ENCODE peak calls at places on chromosomes 13 and 19, in ten cellular contexts. One of them, this sample, is unnamed.

GRCh38 chr13:31538067-31539042 is 201.0 kb upstream of the RXFP2 start:
- DNase-seq in AG09319: no peak
- DNase-seq in stimulated activated CD8-positive, alpha-beta memory T cell treated with anti-CD3 and anti-CD28 coated beads, Interleukin-2, amount 100 ng/mL, for 48 hours: no peak
- DNase-seq in skeletal muscle cell: no peak
- DNase-seq in AG08396: peak; percentile 40
- DNase-seq in mucosa of descending colon: peak; percentile 18
- DNase-seq in stimulated activated CD4-positive, alpha-beta T cell treated with anti-CD3 and anti-CD28 coated beads, Interleukin-1b, Interleukin-23, amount 100 ng/mL, for 24 hours: no peak
- DNase-seq in naive B cell: no peak
- DNase-seq in body of pancreas: peak; percentile 8
- DNase-seq in activated CD8-positive, alpha-beta memory T cell treated with anti-CD3 and anti-CD28 coated beads for 1 hour: no peak
- DNase-seq in this sample: no peak

GRCh38 chr13:113646376-113646775 is 11.6 kb downstream of the ATP4B start:
- DNase-seq in AG09319: no peak
- DNase-seq in stimulated activated CD8-positive, alpha-beta memory T cell treated with anti-CD3 and anti-CD28 coated beads, Interleukin-2, amount 100 ng/mL, for 48 hours: no peak
- DNase-seq in skeletal muscle cell: no peak
- DNase-seq in AG08396: no peak
- DNase-seq in mucosa of descending colon: peak; percentile 41
- DNase-seq in stimulated activated CD4-positive, alpha-beta T cell treated with anti-CD3 and anti-CD28 coated beads, Interleukin-1b, Interleukin-23, amount 100 ng/mL, for 24 hours: no peak
- DNase-seq in naive B cell: no peak
- DNase-seq in body of pancreas: peak; percentile 7
- DNase-seq in activated CD8-positive, alpha-beta memory T cell treated with anti-CD3 and anti-CD28 coated beads for 1 hour: no peak
- DNase-seq in this sample: peak; percentile 37

GRCh38 chr13:99215466-99215865 is 14.8 kb downstream of the UBAC2 start:
- DNase-seq in AG09319: no peak
- DNase-seq in stimulated activated CD8-positive, alpha-beta memory T cell treated with anti-CD3 and anti-CD28 coated beads, Interleukin-2, amount 100 ng/mL, for 48 hours: no peak
- DNase-seq in skeletal muscle cell: no peak
- DNase-seq in AG08396: no peak
- DNase-seq in mucosa of descending colon: peak; percentile 39
- DNase-seq in stimulated activated CD4-positive, alpha-beta T cell treated with anti-CD3 and anti-CD28 coated beads, Interleukin-1b, Interleukin-23, amount 100 ng/mL, for 24 hours: peak; percentile 28
- DNase-seq in naive B cell: no peak
- DNase-seq in body of pancreas: no peak
- DNase-seq in activated CD8-positive, alpha-beta memory T cell treated with anti-CD3 and anti-CD28 coated beads for 1 hour: peak; percentile 36
- DNase-seq in this sample: no peak

GRCh38 chr13:30863231-30863630 is 42.8 kb upstream of the MEDAG start:
- DNase-seq in AG09319: no peak
- DNase-seq in stimulated activated CD8-positive, alpha-beta memory T cell treated with anti-CD3 and anti-CD28 coated beads, Interleukin-2, amount 100 ng/mL, for 48 hours: no peak
- DNase-seq in skeletal muscle cell: no peak
- DNase-seq in AG08396: no peak
- DNase-seq in mucosa of descending colon: no peak
- DNase-seq in stimulated activated CD4-positive, alpha-beta T cell treated with anti-CD3 and anti-CD28 coated beads, Interleukin-1b, Interleukin-23, amount 100 ng/mL, for 24 hours: no peak
- DNase-seq in naive B cell: no peak
- DNase-seq in body of pancreas: no peak
- DNase-seq in activated CD8-positive, alpha-beta memory T cell treated with anti-CD3 and anti-CD28 coated beads for 1 hour: no peak
- DNase-seq in this sample: peak; percentile 61

GRCh38 chr13:58955546-58956385 is 1208.0 kb downstream of the DIAPH3 start:
- DNase-seq in AG09319: no peak
- DNase-seq in stimulated activated CD8-positive, alpha-beta memory T cell treated with anti-CD3 and anti-CD28 coated beads, Interleukin-2, amount 100 ng/mL, for 48 hours: no peak
- DNase-seq in skeletal muscle cell: no peak
- DNase-seq in AG08396: no peak
- DNase-seq in mucosa of descending colon: no peak
- DNase-seq in stimulated activated CD4-positive, alpha-beta T cell treated with anti-CD3 and anti-CD28 coated beads, Interleukin-1b, Interleukin-23, amount 100 ng/mL, for 24 hours: no peak
- DNase-seq in naive B cell: no peak
- DNase-seq in body of pancreas: no peak
- DNase-seq in activated CD8-positive, alpha-beta memory T cell treated with anti-CD3 and anti-CD28 coated beads for 1 hour: no peak
- DNase-seq in this sample: no peak

GRCh38 chr13:99553033-99553432 is 51.8 kb downstream of the TM9SF2 start:
- DNase-seq in AG09319: no peak
- DNase-seq in stimulated activated CD8-positive, alpha-beta memory T cell treated with anti-CD3 and anti-CD28 coated beads, Interleukin-2, amount 100 ng/mL, for 48 hours: no peak
- DNase-seq in skeletal muscle cell: no peak
- DNase-seq in AG08396: no peak
- DNase-seq in mucosa of descending colon: no peak
- DNase-seq in stimulated activated CD4-positive, alpha-beta T cell treated with anti-CD3 and anti-CD28 coated beads, Interleukin-1b, Interleukin-23, amount 100 ng/mL, for 24 hours: no peak
- DNase-seq in naive B cell: no peak
- DNase-seq in body of pancreas: peak; percentile 27
- DNase-seq in activated CD8-positive, alpha-beta memory T cell treated with anti-CD3 and anti-CD28 coated beads for 1 hour: no peak
- DNase-seq in this sample: no peak

GRCh38 chr19:40282920-40283319 is 2.2 kb downstream of the AKT2 start:
- DNase-seq in AG09319: no peak
- DNase-seq in stimulated activated CD8-positive, alpha-beta memory T cell treated with anti-CD3 and anti-CD28 coated beads, Interleukin-2, amount 100 ng/mL, for 48 hours: no peak
- DNase-seq in skeletal muscle cell: no peak
- DNase-seq in AG08396: peak; percentile 41
- DNase-seq in mucosa of descending colon: no peak
- DNase-seq in stimulated activated CD4-positive, alpha-beta T cell treated with anti-CD3 and anti-CD28 coated beads, Interleukin-1b, Interleukin-23, amount 100 ng/mL, for 24 hours: no peak
- DNase-seq in naive B cell: no peak
- DNase-seq in body of pancreas: no peak
- DNase-seq in activated CD8-positive, alpha-beta memory T cell treated with anti-CD3 and anti-CD28 coated beads for 1 hour: no peak
- DNase-seq in this sample: no peak

GRCh38 chr13:73096173-73097117 is 37.6 kb downstream of the KLF5 start:
- DNase-seq in AG09319: no peak
- DNase-seq in stimulated activated CD8-positive, alpha-beta memory T cell treated with anti-CD3 and anti-CD28 coated beads, Interleukin-2, amount 100 ng/mL, for 48 hours: no peak
- DNase-seq in skeletal muscle cell: no peak
- DNase-seq in AG08396: peak; percentile 21
- DNase-seq in mucosa of descending colon: no peak
- DNase-seq in stimulated activated CD4-positive, alpha-beta T cell treated with anti-CD3 and anti-CD28 coated beads, Interleukin-1b, Interleukin-23, amount 100 ng/mL, for 24 hours: no peak
- DNase-seq in naive B cell: no peak
- DNase-seq in body of pancreas: no peak
- DNase-seq in activated CD8-positive, alpha-beta memory T cell treated with anti-CD3 and anti-CD28 coated beads for 1 hour: no peak
- DNase-seq in this sample: no peak

GRCh38 chr19:4443188-4443587 is 14.4 kb downstream of the UBXN6 start:
- DNase-seq in AG09319: no peak
- DNase-seq in stimulated activated CD8-positive, alpha-beta memory T cell treated with anti-CD3 and anti-CD28 coated beads, Interleukin-2, amount 100 ng/mL, for 48 hours: no peak
- DNase-seq in skeletal muscle cell: no peak
- DNase-seq in AG08396: no peak
- DNase-seq in mucosa of descending colon: no peak
- DNase-seq in stimulated activated CD4-positive, alpha-beta T cell treated with anti-CD3 and anti-CD28 coated beads, Interleukin-1b, Interleukin-23, amount 100 ng/mL, for 24 hours: no peak
- DNase-seq in naive B cell: no peak
- DNase-seq in body of pancreas: no peak
- DNase-seq in activated CD8-positive, alpha-beta memory T cell treated with anti-CD3 and anti-CD28 coated beads for 1 hour: no peak
- DNase-seq in this sample: no peak

GRCh38 chr13:45209229-45209628 is 8.4 kb upstream of the KCTD4 start:
- DNase-seq in AG09319: no peak
- DNase-seq in stimulated activated CD8-positive, alpha-beta memory T cell treated with anti-CD3 and anti-CD28 coated beads, Interleukin-2, amount 100 ng/mL, for 48 hours: no peak
- DNase-seq in skeletal muscle cell: no peak
- DNase-seq in AG08396: no peak
- DNase-seq in mucosa of descending colon: no peak
- DNase-seq in stimulated activated CD4-positive, alpha-beta T cell treated with anti-CD3 and anti-CD28 coated beads, Interleukin-1b, Interleukin-23, amount 100 ng/mL, for 24 hours: no peak
- DNase-seq in naive B cell: no peak
- DNase-seq in body of pancreas: no peak
- DNase-seq in activated CD8-positive, alpha-beta memory T cell treated with anti-CD3 and anti-CD28 coated beads for 1 hour: no peak
- DNase-seq in this sample: no peak

GRCh38 chr13:74278901-74279300 is 144.7 kb upstream of the KLF12 start:
- DNase-seq in AG09319: no peak
- DNase-seq in stimulated activated CD8-positive, alpha-beta memory T cell treated with anti-CD3 and anti-CD28 coated beads, Interleukin-2, amount 100 ng/mL, for 48 hours: no peak
- DNase-seq in skeletal muscle cell: no peak
- DNase-seq in AG08396: no peak
- DNase-seq in mucosa of descending colon: no peak
- DNase-seq in stimulated activated CD4-positive, alpha-beta T cell treated with anti-CD3 and anti-CD28 coated beads, Interleukin-1b, Interleukin-23, amount 100 ng/mL, for 24 hours: no peak
- DNase-seq in naive B cell: no peak
- DNase-seq in body of pancreas: no peak
- DNase-seq in activated CD8-positive, alpha-beta memory T cell treated with anti-CD3 and anti-CD28 coated beads for 1 hour: no peak
- DNase-seq in this sample: no peak

GRCh38 chr13:27053902-27054595 is 117.6 kb downstream of the USP12 start:
- DNase-seq in AG09319: peak; percentile 49
- DNase-seq in stimulated activated CD8-positive, alpha-beta memory T cell treated with anti-CD3 and anti-CD28 coated beads, Interleukin-2, amount 100 ng/mL, for 48 hours: no peak
- DNase-seq in skeletal muscle cell: peak; percentile 46
- DNase-seq in AG08396: peak; percentile 82
- DNase-seq in mucosa of descending colon: no peak
- DNase-seq in stimulated activated CD4-positive, alpha-beta T cell treated with anti-CD3 and anti-CD28 coated beads, Interleukin-1b, Interleukin-23, amount 100 ng/mL, for 24 hours: no peak
- DNase-seq in naive B cell: no peak
- DNase-seq in body of pancreas: no peak
- DNase-seq in activated CD8-positive, alpha-beta memory T cell treated with anti-CD3 and anti-CD28 coated beads for 1 hour: no peak
- DNase-seq in this sample: no peak

GRCh38 chr13:45180303-45180702 is 20.5 kb downstream of the KCTD4 start:
- DNase-seq in AG09319: no peak
- DNase-seq in stimulated activated CD8-positive, alpha-beta memory T cell treated with anti-CD3 and anti-CD28 coated beads, Interleukin-2, amount 100 ng/mL, for 48 hours: no peak
- DNase-seq in skeletal muscle cell: no peak
- DNase-seq in AG08396: no peak
- DNase-seq in mucosa of descending colon: no peak
- DNase-seq in stimulated activated CD4-positive, alpha-beta T cell treated with anti-CD3 and anti-CD28 coated beads, Interleukin-1b, Interleukin-23, amount 100 ng/mL, for 24 hours: no peak
- DNase-seq in naive B cell: no peak
- DNase-seq in body of pancreas: no peak
- DNase-seq in activated CD8-positive, alpha-beta memory T cell treated with anti-CD3 and anti-CD28 coated beads for 1 hour: no peak
- DNase-seq in this sample: no peak

GRCh38 chr19:30092721-30093569 is 150.9 kb downstream of the URI1 start:
- DNase-seq in AG09319: no peak
- DNase-seq in stimulated activated CD8-positive, alpha-beta memory T cell treated with anti-CD3 and anti-CD28 coated beads, Interleukin-2, amount 100 ng/mL, for 48 hours: no peak
- DNase-seq in skeletal muscle cell: no peak
- DNase-seq in AG08396: no peak
- DNase-seq in mucosa of descending colon: peak; percentile 64
- DNase-seq in stimulated activated CD4-positive, alpha-beta T cell treated with anti-CD3 and anti-CD28 coated beads, Interleukin-1b, Interleukin-23, amount 100 ng/mL, for 24 hours: no peak
- DNase-seq in naive B cell: no peak
- DNase-seq in body of pancreas: no peak
- DNase-seq in activated CD8-positive, alpha-beta memory T cell treated with anti-CD3 and anti-CD28 coated beads for 1 hour: no peak
- DNase-seq in this sample: no peak

GRCh38 chr19:40144151-40144550 is 47.1 kb upstream of the MAP3K10 start:
- DNase-seq in AG09319: no peak
- DNase-seq in stimulated activated CD8-positive, alpha-beta memory T cell treated with anti-CD3 and anti-CD28 coated beads, Interleukin-2, amount 100 ng/mL, for 48 hours: no peak
- DNase-seq in skeletal muscle cell: no peak
- DNase-seq in AG08396: no peak
- DNase-seq in mucosa of descending colon: no peak
- DNase-seq in stimulated activated CD4-positive, alpha-beta T cell treated with anti-CD3 and anti-CD28 coated beads, Interleukin-1b, Interleukin-23, amount 100 ng/mL, for 24 hours: no peak
- DNase-seq in naive B cell: no peak
- DNase-seq in body of pancreas: no peak
- DNase-seq in activated CD8-positive, alpha-beta memory T cell treated with anti-CD3 and anti-CD28 coated beads for 1 hour: no peak
- DNase-seq in this sample: no peak

GRCh38 chr13:109871018-109871370 is 84.6 kb upstream of the IRS2 start:
- DNase-seq in AG09319: no peak
- DNase-seq in stimulated activated CD8-positive, alpha-beta memory T cell treated with anti-CD3 and anti-CD28 coated beads, Interleukin-2, amount 100 ng/mL, for 48 hours: no peak
- DNase-seq in skeletal muscle cell: no peak
- DNase-seq in AG08396: no peak
- DNase-seq in mucosa of descending colon: no peak
- DNase-seq in stimulated activated CD4-positive, alpha-beta T cell treated with anti-CD3 and anti-CD28 coated beads, Interleukin-1b, Interleukin-23, amount 100 ng/mL, for 24 hours: no peak
- DNase-seq in naive B cell: no peak
- DNase-seq in body of pancreas: no peak
- DNase-seq in activated CD8-positive, alpha-beta memory T cell treated with anti-CD3 and anti-CD28 coated beads for 1 hour: no peak
- DNase-seq in this sample: no peak

This sample was measured in ascending aorta.